ENCODE peak calls at places on chromosome 21, in seven cellular contexts. M is GM12892; N is HS-5; R is psoas muscle; E is activated naive CD8-positive, alpha-beta T cell treated with anti-CD3 and anti-CD28 coated beads, Interleukin-2, amount 50 U/mL, for 24 hours; L is colonic mucosa; Z is stimulated activated CD4-positive, alpha-beta T cell treated with anti-CD3 and anti-CD28 coated beads, Interleukin-15, amount 100 ng/mL, for 48 hours. I is an unnamed sample.
A peak's percentile ranks its signal among the peaks of the same experiment; 100 is the strongest.

GRCh38 chr21:32565856-32566465 is 19.4 kb downstream of the TCP10L start:
- DNase-seq in M (no peak), N (no peak), R (no peak), E (no peak), L (no peak), Z (no peak), I (no peak)

GRCh38 chr21:36703123-36703522 is 4.2 kb downstream of the SIM2 start:
- DNase-seq in M (no peak), N (no peak), R (no peak), E (no peak), L (no peak), Z (no peak), I (no peak)

GRCh38 chr21:38999148-38999547 is 184.1 kb downstream of the PSMG1 start:
- DNase-seq in M (no peak), N (no peak), R (no peak), E (no peak), L (no peak), Z (no peak), I (no peak)

GRCh38 chr21:29231781-29232548 is 66.8 kb upstream of the BACH1 start:
- DNase-seq in M (no peak), N (no peak), R (no peak), E (no peak), L (no peak), Z (no peak), I (peak; percentile 17)

GRCh38 chr21:43354666-43355065 is 72.3 kb downstream of the SIK1 start:
- DNase-seq in M (no peak), N (no peak), R (no peak), E (no peak), L (no peak), Z (no peak), I (no peak)

GRCh38 chr21:35925497-35925896 is 134.8 kb downstream of the SETD4 start:
- DNase-seq in M (no peak), N (no peak), R (peak; percentile 17), E (no peak), L (no peak), Z (no peak), I (no peak)

GRCh38 chr21:42088148-42088547 is 17.0 kb downstream of the UMODL1 start:
- DNase-seq in M (no peak), N (no peak), R (no peak), E (no peak), L (no peak), Z (no peak), I (no peak)

GRCh38 chr21:39681845-39682244 is 63.1 kb upstream of the IGSF5 start:
- DNase-seq in M (no peak), N (peak; percentile 28), R (no peak), E (no peak), L (no peak), Z (no peak), I (no peak)

GRCh38 chr21:33975548-33976081 is 60.0 kb upstream of the ATP5PO start:
- DNase-seq in M (peak; percentile 55), N (no peak), R (no peak), E (peak; percentile 69), L (no peak), Z (peak; percentile 72), I (peak; percentile 10)

GRCh38 chr21:45292399-45293213 is 4.9 kb upstream of the POFUT2 start:
- DNase-seq in M (peak; percentile 86), N (peak; percentile 23), R (peak; percentile 87), E (peak; percentile 81), L (peak; percentile 74), Z (peak; percentile 48), I (peak; percentile 72)

GRCh38 chr21:33069645-33069993 is 322 bp upstream of the OLIG1 start:
- DNase-seq in M (no peak), N (no peak), R (no peak), E (no peak), L (no peak), Z (no peak), I (no peak)

GRCh38 chr21:31366825-31367224 is 22.8 kb upstream of the TIAM1 start:
- DNase-seq in M (no peak), N (peak; percentile 87), R (no peak), E (no peak), L (no peak), Z (no peak), I (no peak)

GRCh38 chr21:43187715-43188114 is 18.9 kb downstream of the CRYAA start:
- DNase-seq in M (no peak), N (no peak), R (no peak), E (no peak), L (no peak), Z (no peak), I (no peak)

GRCh38 chr21:37281993-37282392 is 14.9 kb upstream of the VPS26C start:
- DNase-seq in M (no peak), N (no peak), R (no peak), E (no peak), L (no peak), Z (no peak), I (no peak)

GRCh38 chr21:35025206-35026152 is 23.6 kb downstream of the RUNX1 start:
- DNase-seq in M (no peak), N (no peak), R (no peak), E (no peak), L (no peak), Z (no peak), I (no peak)

GRCh38 chr21:32524010-32524719 is 61.2 kb downstream of the TCP10L start:
- DNase-seq in M (no peak), N (peak; percentile 76), R (peak; percentile 35), E (no peak), L (no peak), Z (no peak), I (no peak)

GRCh38 chr21:28762357-28762735 is 230.3 kb downstream of the LTN1 start:
- DNase-seq in M (no peak), N (no peak), R (no peak), E (no peak), L (no peak), Z (no peak), I (no peak)

GRCh38 chr21:35922618-35923017 is 137.7 kb downstream of the SETD4 start:
- DNase-seq in M (no peak), N (no peak), R (no peak), E (no peak), L (no peak), Z (no peak), I (no peak)

GRCh38 chr21:41634858-41635257 is 126.9 kb upstream of the TMPRSS2 start:
- DNase-seq in M (no peak), N (no peak), R (no peak), E (no peak), L (no peak), Z (no peak), I (no peak)

GRCh38 chr21:45909238-45909785 is 72.3 kb upstream of the COL6A1 start:
- DNase-seq in M (no peak), N (no peak), R (peak; percentile 1), E (no peak), L (no peak), Z (no peak), I (no peak)

GRCh38 chr21:17512245-17513213 is at the start of gene CXADR:
- DNase-seq in M (peak; percentile 72), N (peak; percentile 3), R (peak; percentile 42), E (peak; percentile 72), L (peak; percentile 91), Z (peak; percentile 47), I (peak; percentile 65)

GRCh38 chr21:44049606-44050005 is 37.5 kb downstream of the TRAPPC10 start:
- DNase-seq in M (no peak), N (no peak), R (no peak), E (no peak), L (no peak), Z (no peak), I (no peak)

GRCh38 chr21:29508311-29508710 is 209.6 kb downstream of the BACH1 start:
- DNase-seq in M (no peak), N (no peak), R (no peak), E (no peak), L (no peak), Z (no peak), I (no peak)

GRCh38 chr21:39863111-39863510 is 4.1 kb upstream of the PCP4 start:
- DNase-seq in M (no peak), N (no peak), R (no peak), E (no peak), L (peak; percentile 57), Z (no peak), I (no peak)

GRCh38 chr21:29436143-29436542 is 137.4 kb downstream of the BACH1 start:
- DNase-seq in M (no peak), N (no peak), R (no peak), E (peak; percentile 25), L (no peak), Z (peak; percentile 5), I (no peak)

GRCh38 chr21:41885341-41886024 is 6.3 kb upstream of the PRDM15 start:
- DNase-seq in M (no peak), N (no peak), R (no peak), E (no peak), L (no peak), Z (no peak), I (no peak)

GRCh38 chr21:41917531-41917930 is 36.3 kb downstream of the C2CD2 start:
- DNase-seq in M (no peak), N (no peak), R (no peak), E (no peak), L (no peak), Z (no peak), I (no peak)

GRCh38 chr21:24205317-24205716 is 1402.0 kb downstream of the MRPL39 start:
- DNase-seq in M (no peak), N (no peak), R (no peak), E (no peak), L (no peak), Z (no peak), I (no peak)

GRCh38 chr21:39083377-39084008 is 99.8 kb downstream of the PSMG1 start:
- DNase-seq in M (no peak), N (no peak), R (no peak), E (no peak), L (peak; percentile 87), Z (no peak), I (no peak)

GRCh38 chr21:32252136-32252535 is 26.7 kb downstream of the MIS18A start:
- DNase-seq in M (no peak), N (no peak), R (no peak), E (no peak), L (no peak), Z (no peak), I (no peak)

GRCh38 chr21:15687208-15687607 is 42.6 kb upstream of the USP25 start:
- DNase-seq in M (no peak), N (no peak), R (no peak), E (no peak), L (no peak), Z (no peak), I (no peak)

GRCh38 chr21:37060296-37060695 is 12.6 kb downstream of the PIGP start:
- DNase-seq in M (no peak), N (peak; percentile 88), R (peak; percentile 36), E (peak; percentile 11), L (peak; percentile 74), Z (no peak), I (no peak)

GRCh38 chr21:33937931-33938339 is 22.3 kb upstream of the ATP5PO start:
- DNase-seq in M (no peak), N (no peak), R (no peak), E (peak; percentile 26), L (no peak), Z (no peak), I (no peak)

GRCh38 chr21:27725916-27726315 is 759.0 kb upstream of the ADAMTS5 start:
- DNase-seq in M (no peak), N (no peak), R (no peak), E (no peak), L (no peak), Z (no peak), I (no peak)

GRCh38 chr21:16768096-16768495 is 744.7 kb upstream of the CXADR start:
- DNase-seq in M (no peak), N (no peak), R (no peak), E (no peak), L (no peak), Z (no peak), I (no peak)

I was measured in erythroblast.